ENCODE peak calls at places on chromosomes 3 and 15, in nine cellular contexts. One of them, this sample, is unnamed.

GRCh38 chr15:94670436-94671034 is 439.2 kb downstream of the MCTP2 start:
- DNase-seq in stimulated activated CD4-positive, alpha-beta T cell treated with anti-CD3 and anti-CD28 coated beads, Interleukin-2, amount 100 ng/mL, for 4 hours: no peak
- DNase-seq in activated T-helper 9 cell treated with anti-CD3 and anti-CD28 coated beads, Interleukin-2, amount 50 U/mL, for 16 hours: no peak
- DNase-seq in G401: peak
- DNase-seq in left ventricle myocardium superior: no peak
- DNase-seq in endothelial cell: no peak
- DNase-seq in astrocyte: peak
- DNase-seq in retinal pigment epithelial cell: no peak
- DNase-seq in islet precursor cell: no peak
- DNase-seq in this sample: peak

GRCh38 chr15:66711886-66712285 is 9.8 kb downstream of the SMAD6 start:
- DNase-seq in stimulated activated CD4-positive, alpha-beta T cell treated with anti-CD3 and anti-CD28 coated beads, Interleukin-2, amount 100 ng/mL, for 4 hours: no peak
- DNase-seq in activated T-helper 9 cell treated with anti-CD3 and anti-CD28 coated beads, Interleukin-2, amount 50 U/mL, for 16 hours: no peak
- DNase-seq in G401: no peak
- DNase-seq in left ventricle myocardium superior: no peak
- DNase-seq in endothelial cell: no peak
- DNase-seq in astrocyte: peak
- DNase-seq in retinal pigment epithelial cell: peak
- DNase-seq in islet precursor cell: no peak
- DNase-seq in this sample: no peak

GRCh38 chr3:151263126-151263525 is 15.2 kb downstream of the P2RY14 start:
- DNase-seq in stimulated activated CD4-positive, alpha-beta T cell treated with anti-CD3 and anti-CD28 coated beads, Interleukin-2, amount 100 ng/mL, for 4 hours: no peak
- DNase-seq in activated T-helper 9 cell treated with anti-CD3 and anti-CD28 coated beads, Interleukin-2, amount 50 U/mL, for 16 hours: no peak
- DNase-seq in G401: no peak
- DNase-seq in left ventricle myocardium superior: no peak
- DNase-seq in endothelial cell: no peak
- DNase-seq in astrocyte: no peak
- DNase-seq in retinal pigment epithelial cell: no peak
- DNase-seq in islet precursor cell: no peak
- DNase-seq in this sample: no peak

GRCh38 chr3:195195321-195196209 is 75.4 kb downstream of the XXYLT1 start:
- DNase-seq in stimulated activated CD4-positive, alpha-beta T cell treated with anti-CD3 and anti-CD28 coated beads, Interleukin-2, amount 100 ng/mL, for 4 hours: no peak
- DNase-seq in activated T-helper 9 cell treated with anti-CD3 and anti-CD28 coated beads, Interleukin-2, amount 50 U/mL, for 16 hours: no peak
- DNase-seq in G401: peak
- DNase-seq in left ventricle myocardium superior: no peak
- DNase-seq in endothelial cell: no peak
- DNase-seq in astrocyte: no peak
- DNase-seq in retinal pigment epithelial cell: no peak
- DNase-seq in islet precursor cell: no peak
- DNase-seq in this sample: peak

GRCh38 chr3:133833267-133833666 is 27.7 kb downstream of the SRPRB start:
- DNase-seq in stimulated activated CD4-positive, alpha-beta T cell treated with anti-CD3 and anti-CD28 coated beads, Interleukin-2, amount 100 ng/mL, for 4 hours: no peak
- DNase-seq in activated T-helper 9 cell treated with anti-CD3 and anti-CD28 coated beads, Interleukin-2, amount 50 U/mL, for 16 hours: no peak
- DNase-seq in G401: no peak
- DNase-seq in left ventricle myocardium superior: no peak
- DNase-seq in endothelial cell: no peak
- DNase-seq in astrocyte: no peak
- DNase-seq in retinal pigment epithelial cell: no peak
- DNase-seq in islet precursor cell: peak
- DNase-seq in this sample: no peak

GRCh38 chr15:45431502-45431901 is 53.2 kb upstream of the GATM start:
- DNase-seq in stimulated activated CD4-positive, alpha-beta T cell treated with anti-CD3 and anti-CD28 coated beads, Interleukin-2, amount 100 ng/mL, for 4 hours: no peak
- DNase-seq in activated T-helper 9 cell treated with anti-CD3 and anti-CD28 coated beads, Interleukin-2, amount 50 U/mL, for 16 hours: no peak
- DNase-seq in G401: no peak
- DNase-seq in left ventricle myocardium superior: no peak
- DNase-seq in endothelial cell: no peak
- DNase-seq in astrocyte: no peak
- DNase-seq in retinal pigment epithelial cell: no peak
- DNase-seq in islet precursor cell: no peak
- DNase-seq in this sample: peak

GRCh38 chr3:105277656-105278055 is 89.1 kb upstream of the ALCAM start:
- DNase-seq in stimulated activated CD4-positive, alpha-beta T cell treated with anti-CD3 and anti-CD28 coated beads, Interleukin-2, amount 100 ng/mL, for 4 hours: no peak
- DNase-seq in activated T-helper 9 cell treated with anti-CD3 and anti-CD28 coated beads, Interleukin-2, amount 50 U/mL, for 16 hours: no peak
- DNase-seq in G401: no peak
- DNase-seq in left ventricle myocardium superior: no peak
- DNase-seq in endothelial cell: no peak
- DNase-seq in astrocyte: peak
- DNase-seq in retinal pigment epithelial cell: peak
- DNase-seq in islet precursor cell: no peak
- DNase-seq in this sample: no peak

GRCh38 chr3:71862374-71863145 is 77.6 kb upstream of the PROK2 start:
- DNase-seq in stimulated activated CD4-positive, alpha-beta T cell treated with anti-CD3 and anti-CD28 coated beads, Interleukin-2, amount 100 ng/mL, for 4 hours: no peak
- DNase-seq in activated T-helper 9 cell treated with anti-CD3 and anti-CD28 coated beads, Interleukin-2, amount 50 U/mL, for 16 hours: no peak
- DNase-seq in G401: no peak
- DNase-seq in left ventricle myocardium superior: no peak
- DNase-seq in endothelial cell: no peak
- DNase-seq in astrocyte: no peak
- DNase-seq in retinal pigment epithelial cell: no peak
- DNase-seq in islet precursor cell: no peak
- DNase-seq in this sample: no peak

GRCh38 chr3:29064085-29064484 is 216.8 kb upstream of the RBMS3 start:
- DNase-seq in stimulated activated CD4-positive, alpha-beta T cell treated with anti-CD3 and anti-CD28 coated beads, Interleukin-2, amount 100 ng/mL, for 4 hours: no peak
- DNase-seq in activated T-helper 9 cell treated with anti-CD3 and anti-CD28 coated beads, Interleukin-2, amount 50 U/mL, for 16 hours: no peak
- DNase-seq in G401: no peak
- DNase-seq in left ventricle myocardium superior: no peak
- DNase-seq in endothelial cell: no peak
- DNase-seq in astrocyte: peak
- DNase-seq in retinal pigment epithelial cell: peak
- DNase-seq in islet precursor cell: no peak
- DNase-seq in this sample: no peak

GRCh38 chr3:29758108-29759020 is 477.5 kb downstream of the RBMS3 start:
- DNase-seq in stimulated activated CD4-positive, alpha-beta T cell treated with anti-CD3 and anti-CD28 coated beads, Interleukin-2, amount 100 ng/mL, for 4 hours: no peak
- DNase-seq in activated T-helper 9 cell treated with anti-CD3 and anti-CD28 coated beads, Interleukin-2, amount 50 U/mL, for 16 hours: no peak
- DNase-seq in G401: no peak
- DNase-seq in left ventricle myocardium superior: no peak
- DNase-seq in endothelial cell: no peak
- DNase-seq in astrocyte: peak
- DNase-seq in retinal pigment epithelial cell: peak
- DNase-seq in islet precursor cell: no peak
- DNase-seq in this sample: no peak

GRCh38 chr3:15500107-15500724 is 21.3 kb downstream of the COLQ start:
- DNase-seq in stimulated activated CD4-positive, alpha-beta T cell treated with anti-CD3 and anti-CD28 coated beads, Interleukin-2, amount 100 ng/mL, for 4 hours: no peak
- DNase-seq in activated T-helper 9 cell treated with anti-CD3 and anti-CD28 coated beads, Interleukin-2, amount 50 U/mL, for 16 hours: no peak
- DNase-seq in G401: no peak
- DNase-seq in left ventricle myocardium superior: no peak
- DNase-seq in endothelial cell: no peak
- DNase-seq in astrocyte: no peak
- DNase-seq in retinal pigment epithelial cell: no peak
- DNase-seq in islet precursor cell: no peak
- DNase-seq in this sample: no peak

GRCh38 chr3:195801251-195802183 is 10.2 kb downstream of the MUC4 start:
- DNase-seq in stimulated activated CD4-positive, alpha-beta T cell treated with anti-CD3 and anti-CD28 coated beads, Interleukin-2, amount 100 ng/mL, for 4 hours: no peak
- DNase-seq in activated T-helper 9 cell treated with anti-CD3 and anti-CD28 coated beads, Interleukin-2, amount 50 U/mL, for 16 hours: no peak
- DNase-seq in G401: no peak
- DNase-seq in left ventricle myocardium superior: no peak
- DNase-seq in endothelial cell: no peak
- DNase-seq in astrocyte: no peak
- DNase-seq in retinal pigment epithelial cell: no peak
- DNase-seq in islet precursor cell: peak
- DNase-seq in this sample: no peak

GRCh38 chr15:29685156-29686078 is 136.9 kb downstream of the TJP1 start:
- DNase-seq in stimulated activated CD4-positive, alpha-beta T cell treated with anti-CD3 and anti-CD28 coated beads, Interleukin-2, amount 100 ng/mL, for 4 hours: no peak
- DNase-seq in activated T-helper 9 cell treated with anti-CD3 and anti-CD28 coated beads, Interleukin-2, amount 50 U/mL, for 16 hours: no peak
- DNase-seq in G401: no peak
- DNase-seq in left ventricle myocardium superior: no peak
- DNase-seq in endothelial cell: no peak
- DNase-seq in astrocyte: peak
- DNase-seq in retinal pigment epithelial cell: no peak
- DNase-seq in islet precursor cell: no peak
- DNase-seq in this sample: no peak

GRCh38 chr3:49998326-49998725 is 58.4 kb downstream of the RBM6 start:
- DNase-seq in stimulated activated CD4-positive, alpha-beta T cell treated with anti-CD3 and anti-CD28 coated beads, Interleukin-2, amount 100 ng/mL, for 4 hours: no peak
- DNase-seq in activated T-helper 9 cell treated with anti-CD3 and anti-CD28 coated beads, Interleukin-2, amount 50 U/mL, for 16 hours: no peak
- DNase-seq in G401: no peak
- DNase-seq in left ventricle myocardium superior: no peak
- DNase-seq in endothelial cell: no peak
- DNase-seq in astrocyte: peak
- DNase-seq in retinal pigment epithelial cell: peak
- DNase-seq in islet precursor cell: peak
- DNase-seq in this sample: no peak

GRCh38 chr3:120263792-120264191 is 21.2 kb downstream of the GPR156 start:
- DNase-seq in stimulated activated CD4-positive, alpha-beta T cell treated with anti-CD3 and anti-CD28 coated beads, Interleukin-2, amount 100 ng/mL, for 4 hours: no peak
- DNase-seq in activated T-helper 9 cell treated with anti-CD3 and anti-CD28 coated beads, Interleukin-2, amount 50 U/mL, for 16 hours: no peak
- DNase-seq in G401: no peak
- DNase-seq in left ventricle myocardium superior: no peak
- DNase-seq in endothelial cell: no peak
- DNase-seq in astrocyte: no peak
- DNase-seq in retinal pigment epithelial cell: no peak
- DNase-seq in islet precursor cell: no peak
- DNase-seq in this sample: no peak

GRCh38 chr15:86629409-86629808 is 549.7 kb downstream of the AGBL1 start:
- DNase-seq in stimulated activated CD4-positive, alpha-beta T cell treated with anti-CD3 and anti-CD28 coated beads, Interleukin-2, amount 100 ng/mL, for 4 hours: no peak
- DNase-seq in activated T-helper 9 cell treated with anti-CD3 and anti-CD28 coated beads, Interleukin-2, amount 50 U/mL, for 16 hours: no peak
- DNase-seq in G401: no peak
- DNase-seq in left ventricle myocardium superior: no peak
- DNase-seq in endothelial cell: no peak
- DNase-seq in astrocyte: peak
- DNase-seq in retinal pigment epithelial cell: no peak
- DNase-seq in islet precursor cell: no peak
- DNase-seq in this sample: no peak

GRCh38 chr3:101850327-101851048 is 1.2 kb downstream of the NFKBIZ start:
- DNase-seq in stimulated activated CD4-positive, alpha-beta T cell treated with anti-CD3 and anti-CD28 coated beads, Interleukin-2, amount 100 ng/mL, for 4 hours: peak
- DNase-seq in activated T-helper 9 cell treated with anti-CD3 and anti-CD28 coated beads, Interleukin-2, amount 50 U/mL, for 16 hours: peak
- DNase-seq in G401: peak
- DNase-seq in left ventricle myocardium superior: no peak
- DNase-seq in endothelial cell: no peak
- DNase-seq in astrocyte: peak
- DNase-seq in retinal pigment epithelial cell: no peak
- DNase-seq in islet precursor cell: no peak
- DNase-seq in this sample: no peak

GRCh38 chr3:8709801-8710524 is 23.6 kb upstream of the CAV3 start:
- DNase-seq in stimulated activated CD4-positive, alpha-beta T cell treated with anti-CD3 and anti-CD28 coated beads, Interleukin-2, amount 100 ng/mL, for 4 hours: no peak
- DNase-seq in activated T-helper 9 cell treated with anti-CD3 and anti-CD28 coated beads, Interleukin-2, amount 50 U/mL, for 16 hours: no peak
- DNase-seq in G401: no peak
- DNase-seq in left ventricle myocardium superior: no peak
- DNase-seq in endothelial cell: no peak
- DNase-seq in astrocyte: no peak
- DNase-seq in retinal pigment epithelial cell: no peak
- DNase-seq in islet precursor cell: no peak
- DNase-seq in this sample: no peak

GRCh38 chr3:41199866-41200668 is 762 bp downstream of the CTNNB1 start:
- DNase-seq in stimulated activated CD4-positive, alpha-beta T cell treated with anti-CD3 and anti-CD28 coated beads, Interleukin-2, amount 100 ng/mL, for 4 hours: no peak
- DNase-seq in activated T-helper 9 cell treated with anti-CD3 and anti-CD28 coated beads, Interleukin-2, amount 50 U/mL, for 16 hours: peak
- DNase-seq in G401: peak
- DNase-seq in left ventricle myocardium superior: no peak
- DNase-seq in endothelial cell: no peak
- DNase-seq in astrocyte: peak
- DNase-seq in retinal pigment epithelial cell: no peak
- DNase-seq in islet precursor cell: no peak
- DNase-seq in this sample: peak

GRCh38 chr15:66931768-66932633 is 133.4 kb upstream of the SMAD3 start:
- DNase-seq in stimulated activated CD4-positive, alpha-beta T cell treated with anti-CD3 and anti-CD28 coated beads, Interleukin-2, amount 100 ng/mL, for 4 hours: no peak
- DNase-seq in activated T-helper 9 cell treated with anti-CD3 and anti-CD28 coated beads, Interleukin-2, amount 50 U/mL, for 16 hours: no peak
- DNase-seq in G401: peak
- DNase-seq in left ventricle myocardium superior: no peak
- DNase-seq in endothelial cell: no peak
- DNase-seq in astrocyte: peak
- DNase-seq in retinal pigment epithelial cell: peak
- DNase-seq in islet precursor cell: peak
- DNase-seq in this sample: peak

GRCh38 chr3:40597441-40597840 is 72.7 kb downstream of the ZNF621 start:
- DNase-seq in stimulated activated CD4-positive, alpha-beta T cell treated with anti-CD3 and anti-CD28 coated beads, Interleukin-2, amount 100 ng/mL, for 4 hours: no peak
- DNase-seq in activated T-helper 9 cell treated with anti-CD3 and anti-CD28 coated beads, Interleukin-2, amount 50 U/mL, for 16 hours: no peak
- DNase-seq in G401: no peak
- DNase-seq in left ventricle myocardium superior: no peak
- DNase-seq in endothelial cell: no peak
- DNase-seq in astrocyte: peak
- DNase-seq in retinal pigment epithelial cell: no peak
- DNase-seq in islet precursor cell: peak
- DNase-seq in this sample: peak

GRCh38 chr3:109731639-109732473 is 394.5 kb upstream of the DPPA4 start:
- DNase-seq in stimulated activated CD4-positive, alpha-beta T cell treated with anti-CD3 and anti-CD28 coated beads, Interleukin-2, amount 100 ng/mL, for 4 hours: peak
- DNase-seq in activated T-helper 9 cell treated with anti-CD3 and anti-CD28 coated beads, Interleukin-2, amount 50 U/mL, for 16 hours: peak
- DNase-seq in G401: peak
- DNase-seq in left ventricle myocardium superior: no peak
- DNase-seq in endothelial cell: peak
- DNase-seq in astrocyte: peak
- DNase-seq in retinal pigment epithelial cell: peak
- DNase-seq in islet precursor cell: peak
- DNase-seq in this sample: peak

GRCh38 chr3:56921573-56922571 is 120.1 kb upstream of the ARHGEF3 start:
- DNase-seq in stimulated activated CD4-positive, alpha-beta T cell treated with anti-CD3 and anti-CD28 coated beads, Interleukin-2, amount 100 ng/mL, for 4 hours: no peak
- DNase-seq in activated T-helper 9 cell treated with anti-CD3 and anti-CD28 coated beads, Interleukin-2, amount 50 U/mL, for 16 hours: no peak
- DNase-seq in G401: no peak
- DNase-seq in left ventricle myocardium superior: peak
- DNase-seq in endothelial cell: no peak
- DNase-seq in astrocyte: peak
- DNase-seq in retinal pigment epithelial cell: peak
- DNase-seq in islet precursor cell: no peak
- DNase-seq in this sample: no peak

GRCh38 chr3:86954751-86955150 is 36.2 kb downstream of the VGLL3 start:
- DNase-seq in stimulated activated CD4-positive, alpha-beta T cell treated with anti-CD3 and anti-CD28 coated beads, Interleukin-2, amount 100 ng/mL, for 4 hours: no peak
- DNase-seq in activated T-helper 9 cell treated with anti-CD3 and anti-CD28 coated beads, Interleukin-2, amount 50 U/mL, for 16 hours: no peak
- DNase-seq in G401: no peak
- DNase-seq in left ventricle myocardium superior: no peak
- DNase-seq in endothelial cell: no peak
- DNase-seq in astrocyte: peak
- DNase-seq in retinal pigment epithelial cell: no peak
- DNase-seq in islet precursor cell: no peak
- DNase-seq in this sample: no peak

GRCh38 chr3:107142171-107142570 is 235.1 kb upstream of the CCDC54 start:
- DNase-seq in stimulated activated CD4-positive, alpha-beta T cell treated with anti-CD3 and anti-CD28 coated beads, Interleukin-2, amount 100 ng/mL, for 4 hours: no peak
- DNase-seq in activated T-helper 9 cell treated with anti-CD3 and anti-CD28 coated beads, Interleukin-2, amount 50 U/mL, for 16 hours: no peak
- DNase-seq in G401: peak
- DNase-seq in left ventricle myocardium superior: no peak
- DNase-seq in endothelial cell: no peak
- DNase-seq in astrocyte: no peak
- DNase-seq in retinal pigment epithelial cell: no peak
- DNase-seq in islet precursor cell: no peak
- DNase-seq in this sample: peak

GRCh38 chr15:29773816-29774215 is 48.5 kb downstream of the TJP1 start:
- DNase-seq in stimulated activated CD4-positive, alpha-beta T cell treated with anti-CD3 and anti-CD28 coated beads, Interleukin-2, amount 100 ng/mL, for 4 hours: no peak
- DNase-seq in activated T-helper 9 cell treated with anti-CD3 and anti-CD28 coated beads, Interleukin-2, amount 50 U/mL, for 16 hours: no peak
- DNase-seq in G401: no peak
- DNase-seq in left ventricle myocardium superior: no peak
- DNase-seq in endothelial cell: no peak
- DNase-seq in astrocyte: peak
- DNase-seq in retinal pigment epithelial cell: no peak
- DNase-seq in islet precursor cell: no peak
- DNase-seq in this sample: no peak

GRCh38 chr3:65052101-65052500 is 364.3 kb upstream of the ADAMTS9 start:
- DNase-seq in stimulated activated CD4-positive, alpha-beta T cell treated with anti-CD3 and anti-CD28 coated beads, Interleukin-2, amount 100 ng/mL, for 4 hours: no peak
- DNase-seq in activated T-helper 9 cell treated with anti-CD3 and anti-CD28 coated beads, Interleukin-2, amount 50 U/mL, for 16 hours: no peak
- DNase-seq in G401: no peak
- DNase-seq in left ventricle myocardium superior: no peak
- DNase-seq in endothelial cell: no peak
- DNase-seq in astrocyte: peak
- DNase-seq in retinal pigment epithelial cell: no peak
- DNase-seq in islet precursor cell: peak
- DNase-seq in this sample: peak

GRCh38 chr3:187015903-187016638 is 85.7 kb downstream of the ST6GAL1 start:
- DNase-seq in stimulated activated CD4-positive, alpha-beta T cell treated with anti-CD3 and anti-CD28 coated beads, Interleukin-2, amount 100 ng/mL, for 4 hours: no peak
- DNase-seq in activated T-helper 9 cell treated with anti-CD3 and anti-CD28 coated beads, Interleukin-2, amount 50 U/mL, for 16 hours: no peak
- DNase-seq in G401: no peak
- DNase-seq in left ventricle myocardium superior: no peak
- DNase-seq in endothelial cell: no peak
- DNase-seq in astrocyte: no peak
- DNase-seq in retinal pigment epithelial cell: no peak
- DNase-seq in islet precursor cell: no peak
- DNase-seq in this sample: no peak

GRCh38 chr3:171654809-171655208 is 155.5 kb downstream of the PLD1 start:
- DNase-seq in stimulated activated CD4-positive, alpha-beta T cell treated with anti-CD3 and anti-CD28 coated beads, Interleukin-2, amount 100 ng/mL, for 4 hours: no peak
- DNase-seq in activated T-helper 9 cell treated with anti-CD3 and anti-CD28 coated beads, Interleukin-2, amount 50 U/mL, for 16 hours: no peak
- DNase-seq in G401: peak
- DNase-seq in left ventricle myocardium superior: peak
- DNase-seq in endothelial cell: no peak
- DNase-seq in astrocyte: peak
- DNase-seq in retinal pigment epithelial cell: no peak
- DNase-seq in islet precursor cell: no peak
- DNase-seq in this sample: no peak

GRCh38 chr3:136994772-136995516 is 37.2 kb downstream of the IL20RB start:
- DNase-seq in stimulated activated CD4-positive, alpha-beta T cell treated with anti-CD3 and anti-CD28 coated beads, Interleukin-2, amount 100 ng/mL, for 4 hours: no peak
- DNase-seq in activated T-helper 9 cell treated with anti-CD3 and anti-CD28 coated beads, Interleukin-2, amount 50 U/mL, for 16 hours: no peak
- DNase-seq in G401: peak
- DNase-seq in left ventricle myocardium superior: peak
- DNase-seq in endothelial cell: no peak
- DNase-seq in astrocyte: peak
- DNase-seq in retinal pigment epithelial cell: peak
- DNase-seq in islet precursor cell: no peak
- DNase-seq in this sample: no peak

GRCh38 chr3:65963787-65964707 is 74.7 kb downstream of the MAGI1 start:
- DNase-seq in stimulated activated CD4-positive, alpha-beta T cell treated with anti-CD3 and anti-CD28 coated beads, Interleukin-2, amount 100 ng/mL, for 4 hours: no peak
- DNase-seq in activated T-helper 9 cell treated with anti-CD3 and anti-CD28 coated beads, Interleukin-2, amount 50 U/mL, for 16 hours: no peak
- DNase-seq in G401: no peak
- DNase-seq in left ventricle myocardium superior: no peak
- DNase-seq in endothelial cell: no peak
- DNase-seq in astrocyte: peak
- DNase-seq in retinal pigment epithelial cell: peak
- DNase-seq in islet precursor cell: no peak
- DNase-seq in this sample: peak

This sample was measured in mesendoderm.